ENCODE peak calls at places on chromosomes 4 and X, in ten cellular contexts. B is ACHN; Z is SHP77; K is caudate nucleus; D is bronchial epithelial cell; E is AG09309; W is GM04504; X is head of caudate nucleus; R is stimulated activated CD4-positive, alpha-beta T cell treated with anti-CD3 and anti-CD28 coated beads, Interleukin-12 subunit alpha, Interleukin-12 subunit beta, amount 100 ng/mL, for 24 hours; Q is KBM-7. O is an unnamed sample.

GRCh38 chr4:76212851-76213414 is 691 bp downstream of the SCARB2 start:
- DNase-seq in E (no peak), X (peak), Q (peak), Z (peak), R (no peak), D (peak), W (no peak), B (peak), K (peak), O (no peak)

GRCh38 chrX:34300871-34301270 is 168.8 kb upstream of the FAM47A start:
- DNase-seq in D (peak), X (peak), K (peak), R (no peak), Q (peak), Z (no peak), B (peak), E (peak), W (no peak), O (no peak)

GRCh38 chr4:3364634-3365314 is 72.0 kb downstream of the RGS12 start:
- DNase-seq in Q (no peak), B (no peak), W (no peak), E (no peak), Z (no peak), X (no peak), K (no peak), R (no peak), D (no peak), O (no peak)

GRCh38 chr4:53605783-53606182 is 14.5 kb upstream of the LNX1 start:
- DNase-seq in K (no peak), Z (no peak), W (no peak), D (no peak), B (no peak), Q (no peak), E (no peak), R (no peak), X (no peak), O (no peak)

GRCh38 chrX:12975670-12975965 is 708 bp downstream of the TMSB4X start:
- DNase-seq in E (no peak), R (no peak), X (no peak), K (no peak), Z (no peak), D (no peak), W (no peak), Q (no peak), B (no peak), O (peak)

GRCh38 chr4:74004668-74005067 is 6.2 kb upstream of the CXCL5 start:
- DNase-seq in X (no peak), Q (no peak), Z (no peak), K (no peak), W (no peak), B (no peak), D (no peak), E (no peak), R (no peak), O (no peak)

GRCh38 chr4:47313396-47313795 is 150.1 kb downstream of the COMMD8 start:
- DNase-seq in R (no peak), Q (no peak), B (no peak), D (no peak), E (no peak), Z (no peak), K (no peak), X (no peak), W (no peak), O (no peak)

GRCh38 chrX:150942958-150943594 is 40.1 kb upstream of the HMGB3 start:
- DNase-seq in X (no peak), Q (no peak), E (no peak), Z (no peak), B (no peak), D (no peak), R (no peak), W (no peak), K (no peak), O (no peak)

GRCh38 chrX:1593286-1594271 is 2.2 kb downstream of the AKAP17A start:
- DNase-seq in W (no peak), Q (no peak), E (no peak), B (no peak), R (no peak), X (no peak), K (no peak), D (no peak), Z (no peak), O (no peak)

GRCh38 chr4:89868999-89869589 is 25.6 kb upstream of the MMRN1 start:
- DNase-seq in X (no peak), Q (no peak), K (no peak), D (peak), B (peak), R (no peak), E (no peak), W (no peak), Z (no peak), O (no peak)

GRCh38 chrX:13082286-13083065 is 38.1 kb upstream of the FAM9C start:
- DNase-seq in Z (no peak), W (no peak), D (no peak), E (no peak), X (no peak), R (no peak), B (no peak), Q (no peak), K (no peak), O (no peak)

GRCh38 chr4:187204389-187204920 is 480.8 kb upstream of the FAT1 start:
- DNase-seq in B (no peak), D (peak), Z (no peak), R (no peak), W (no peak), X (no peak), K (no peak), E (no peak), Q (no peak), O (no peak)

GRCh38 chr4:76153356-76153755 is 5.2 kb upstream of the NUP54 start:
- DNase-seq in B (no peak), R (no peak), W (no peak), Z (no peak), Q (no peak), X (no peak), E (no peak), D (no peak), K (no peak), O (no peak)

GRCh38 chr4:71713611-71714203 is 70.2 kb downstream of the GC start:
- DNase-seq in B (peak), R (no peak), D (peak), W (peak), E (peak), K (peak), X (no peak), Q (peak), Z (peak), O (no peak)

GRCh38 chr4:180695851-180696250 is 1547.4 kb upstream of the TENM3 start:
- DNase-seq in W (no peak), X (no peak), K (no peak), D (peak), R (no peak), E (no peak), Z (no peak), Q (no peak), B (peak), O (no peak)

GRCh38 chr4:174928174-174928573 is 10.0 kb downstream of the ADAM29 start:
- DNase-seq in Q (no peak), X (no peak), K (no peak), R (no peak), B (no peak), Z (no peak), W (no peak), D (no peak), E (no peak), O (no peak)

GRCh38 chrX:122094611-122095010 is 1047.2 kb downstream of the GLUD2 start:
- DNase-seq in Z (no peak), R (no peak), X (no peak), D (peak), E (no peak), K (no peak), Q (no peak), B (no peak), W (no peak), O (no peak)

GRCh38 chr4:139556735-139557505 is 901 bp upstream of the SETD7 start:
- DNase-seq in D (peak), X (peak), B (peak), Z (peak), E (no peak), K (peak), Q (peak), W (no peak), R (peak), O (peak)

GRCh38 chrX:13131511-13132137 is 87.2 kb upstream of the FAM9C start:
- DNase-seq in K (no peak), W (no peak), X (peak), B (no peak), Q (peak), D (no peak), Z (no peak), R (no peak), E (no peak), O (no peak)

GRCh38 chrX:121310820-121311219 is 263.4 kb downstream of the GLUD2 start:
- DNase-seq in E (no peak), Z (no peak), X (no peak), B (no peak), W (no peak), D (no peak), K (no peak), R (no peak), Q (no peak), O (no peak)

GRCh38 chrX:77275392-77275791 is 171.8 kb upstream of the FGF16 start:
- DNase-seq in Z (no peak), D (no peak), B (no peak), K (no peak), W (no peak), Q (no peak), R (no peak), E (no peak), X (no peak), O (no peak)

GRCh38 chr4:154562697-154563254 is at the start of gene FGB:
- DNase-seq in K (no peak), E (no peak), Z (no peak), Q (no peak), D (no peak), B (no peak), W (no peak), X (no peak), R (no peak), O (no peak)

O was measured in Right ventricle myocardium superior.